ENCODE peak calls at places on chromosomes 13 and 19, in ten cellular contexts. E is cardiac muscle cell, C is nephron progenitor cell, V is WTC11, D is HL-60, A is psoas muscle, P is AG09309, T is fibroblast of mammary gland, I is left lung, U is NB4. O is an unnamed sample.

GRCh38 chr13:78393286-78393685 is 210.1 kb downstream of the POU4F1 start:
- DNase-seq in A (no peak), E (no peak), P (no peak), I (no peak), T (no peak), C (no peak), V (no peak), D (no peak), U (no peak), O (no peak)

GRCh38 chr13:51549050-51549449 is 35.2 kb upstream of the WDFY2 start:
- DNase-seq in A (no peak), P (no peak), I (no peak), T (no peak), D (peak), E (no peak), V (no peak), C (no peak), U (peak), O (no peak)

GRCh38 chr19:46442808-46443450 is 14.2 kb upstream of the PNMA8C start:
- DNase-seq in D (no peak), P (no peak), T (peak), E (no peak), V (no peak), C (no peak), U (no peak), I (no peak), A (no peak), O (no peak)

GRCh38 chr13:61664821-61665705 is 249.4 kb upstream of the PCDH20 start:
- DNase-seq in U (no peak), D (no peak), E (no peak), I (no peak), A (no peak), C (no peak), T (no peak), V (no peak), P (no peak), O (no peak)

GRCh38 chr13:101417043-101417406 is 717 bp upstream of the NALCN start:
- DNase-seq in D (no peak), P (no peak), V (no peak), T (peak), U (no peak), C (no peak), I (no peak), E (no peak), A (no peak), O (no peak)

GRCh38 chr19:23345838-23346237 is 49.4 kb downstream of the ZNF91 start:
- DNase-seq in A (no peak), D (no peak), V (peak), C (no peak), P (no peak), E (no peak), U (peak), T (no peak), I (no peak), O (no peak)

GRCh38 chr19:2045501-2046045 is 5.5 kb downstream of the MKNK2 start:
- DNase-seq in U (no peak), E (no peak), V (no peak), P (no peak), T (no peak), C (no peak), I (no peak), D (no peak), A (peak), O (no peak)

GRCh38 chr13:94318418-94318817 is 161.1 kb downstream of the DCT start:
- DNase-seq in D (no peak), I (no peak), T (peak), V (no peak), C (no peak), E (no peak), A (no peak), U (no peak), P (no peak), O (no peak)

DNA sequence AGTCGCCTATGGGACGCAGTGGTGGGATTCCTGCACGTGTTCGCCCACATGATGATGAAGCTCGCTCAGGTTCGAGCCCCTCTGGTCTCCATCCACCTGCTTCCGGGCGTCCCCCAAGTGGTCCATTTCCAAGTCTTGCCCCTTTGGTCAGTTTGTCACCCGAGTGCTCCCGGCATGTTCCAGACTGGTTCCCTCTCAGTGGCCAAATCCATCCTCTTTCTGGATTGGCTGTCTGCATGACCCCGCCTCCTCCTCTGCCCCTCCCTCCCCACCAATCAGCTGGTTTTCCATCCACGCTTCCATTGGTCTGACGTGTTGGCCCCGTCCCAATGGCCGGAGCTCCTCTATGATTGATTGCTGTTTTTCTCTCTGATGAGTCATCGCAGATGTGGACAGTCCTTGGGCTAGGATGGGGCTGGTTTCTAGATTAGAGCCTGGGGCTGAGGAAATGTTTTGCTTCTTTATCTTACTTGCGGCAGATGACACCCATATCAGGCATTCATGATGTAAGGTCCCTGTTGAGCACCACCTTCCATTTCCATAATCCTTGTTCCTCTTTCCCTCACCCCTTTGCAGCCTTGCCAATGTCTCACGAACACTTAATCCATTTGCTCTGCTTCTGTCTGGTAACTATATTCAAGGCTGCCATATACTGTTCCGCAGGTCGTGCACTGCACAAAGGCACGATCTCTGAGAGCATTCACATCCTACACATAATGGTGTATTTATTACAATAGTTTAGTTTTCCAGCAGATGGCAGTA is 73.8 kb downstream of the MAP4K1 start:
- DNase-seq in D (no peak), E (peak), U (peak), A (peak), I (peak), V (peak), C (no peak), T (peak), P (peak), O (peak)
- TF ChIP-seq CTCF in D (no peak), E (no peak), U (peak), A (peak), I (no peak), V (no peak), C (peak), T (no peak), P (peak), O (no peak)

DNA sequence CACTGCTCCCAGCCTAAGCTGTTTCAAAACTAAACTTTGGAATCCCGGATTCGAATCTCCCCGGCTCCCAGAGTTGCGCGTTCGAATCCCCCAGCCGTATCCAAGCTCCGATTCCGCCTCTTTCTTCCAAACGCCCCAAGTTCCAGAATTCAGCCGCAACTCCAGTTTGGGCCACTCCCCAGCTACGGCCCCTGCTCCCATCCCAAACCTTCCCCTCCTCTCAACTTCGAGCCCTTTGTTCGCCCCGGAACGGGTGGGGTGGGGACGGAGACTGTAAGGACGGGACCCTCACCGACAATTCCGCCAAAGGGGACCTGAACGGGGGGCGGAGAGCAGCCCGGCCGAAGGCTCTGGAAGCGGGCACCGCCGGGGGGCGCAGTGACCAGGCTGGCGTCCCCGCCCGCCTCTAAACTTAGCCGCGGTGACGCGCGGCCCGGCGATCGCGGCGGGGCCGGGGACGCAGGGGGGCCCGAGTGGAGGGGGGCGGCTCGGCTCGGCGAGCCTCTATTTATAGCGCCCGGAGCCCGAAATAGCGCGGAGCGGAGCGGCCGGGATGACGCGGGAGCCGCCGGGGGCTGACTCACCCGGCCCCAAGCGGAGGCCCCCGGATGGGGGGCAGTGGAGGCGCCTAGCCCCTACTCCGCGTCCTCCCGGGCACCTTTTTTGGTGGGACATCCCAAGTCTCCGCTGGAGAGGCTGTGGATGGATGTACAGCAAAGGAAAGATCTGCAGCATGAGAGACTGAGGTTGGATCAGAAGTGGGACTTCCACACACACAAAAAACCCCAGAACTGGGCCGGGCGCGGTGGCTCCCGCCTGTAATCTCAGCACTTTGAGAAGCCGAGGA is 4.9 kb upstream of the ERCC1 start:
- DNase-seq in U (peak), V (peak), T (peak), D (no peak), I (peak), A (peak), C (peak), P (no peak), E (peak), O (no peak)
- TF ChIP-seq CTCF in U (peak), V (peak), T (peak), D (peak), I (no peak), A (peak), C (peak), P (peak), E (peak), O (peak)

DNA sequence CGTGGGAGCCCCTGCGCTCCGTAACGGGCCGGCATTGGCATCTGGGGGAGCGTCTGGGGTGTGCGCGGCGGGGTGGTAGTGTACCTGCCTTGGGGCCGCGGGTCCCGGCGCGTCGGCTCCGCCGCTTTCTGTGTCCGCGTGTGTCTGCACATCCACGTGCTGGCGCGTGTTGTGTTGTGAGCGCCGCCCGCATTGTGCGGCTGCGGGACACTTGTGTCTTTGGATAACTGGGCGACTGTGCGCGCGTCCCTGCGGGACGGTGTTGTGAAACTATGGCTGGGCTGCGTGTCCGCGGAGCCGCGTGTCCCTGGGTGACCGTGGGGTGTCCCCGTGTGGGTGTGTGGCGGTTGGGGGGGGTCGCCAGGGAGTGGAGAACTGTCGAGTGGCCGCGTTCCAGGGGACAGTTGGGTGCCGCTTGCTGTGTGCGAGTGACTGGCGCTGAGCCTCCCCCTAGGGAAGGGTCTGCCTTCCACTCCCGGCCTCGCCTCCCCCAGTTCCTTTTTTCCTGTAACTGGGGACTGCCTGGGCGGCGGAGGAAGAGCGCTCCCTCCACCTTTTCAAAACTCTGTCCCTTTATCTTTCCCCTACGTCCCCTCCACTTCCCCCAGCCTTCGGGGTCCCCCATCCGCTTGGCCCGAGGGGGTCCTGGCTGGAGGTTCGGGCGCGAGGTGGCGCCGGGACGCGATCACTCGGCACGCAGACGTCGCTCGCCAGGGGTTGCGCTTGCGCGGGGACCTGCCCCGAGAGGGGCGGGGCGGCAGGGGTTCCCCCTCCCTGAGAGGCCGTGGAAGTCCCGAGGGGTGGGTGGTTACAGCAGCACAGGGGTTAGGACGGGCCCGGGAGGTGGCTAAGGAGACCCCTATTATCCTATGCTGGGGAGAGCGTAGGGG is 5.6 kb upstream of the NFIC start:
- DNase-seq in E (peak), T (peak), P (no peak), D (peak), A (peak), I (peak), C (peak), U (peak), V (no peak), O (no peak)
- TF ChIP-seq CTCF in E (peak), T (no peak), P (peak), D (no peak), A (peak), I (no peak), C (no peak), U (no peak), V (no peak), O (no peak)

GRCh38 chr19:51664997-51665396 is 18.4 kb upstream of the SIGLEC14 start:
- DNase-seq in T (peak), C (no peak), A (no peak), E (no peak), D (no peak), V (no peak), I (no peak), U (no peak), P (no peak), O (no peak)
- TF ChIP-seq CTCF in T (peak), C (no peak), A (no peak), E (peak), D (no peak), V (no peak), I (no peak), U (no peak), P (peak), O (peak)

GRCh38 chr13:102657630-102658029 is 37.2 kb downstream of the METTL21C start:
- DNase-seq in U (no peak), I (no peak), C (no peak), A (no peak), V (no peak), P (no peak), E (no peak), D (no peak), T (peak), O (no peak)
- TF ChIP-seq CTCF in U (no peak), I (no peak), C (peak), A (peak), V (no peak), P (peak), E (peak), D (no peak), T (peak), O (peak)

GRCh38 chr19:35870798-35871197 is 2.4 kb downstream of the APLP1 start:
- DNase-seq in C (no peak), E (no peak), T (no peak), I (peak), P (no peak), D (no peak), V (peak), A (no peak), U (no peak), O (no peak)
- TF ChIP-seq CTCF in C (no peak), E (no peak), T (no peak), I (no peak), P (no peak), D (no peak), V (no peak), A (no peak), U (no peak), O (no peak)

GRCh38 chr19:39341720-39342604 is at the start of gene SAMD4B:
- DNase-seq in A (peak), E (peak), P (peak), U (peak), V (peak), D (peak), C (peak), I (peak), T (peak), O (peak)
- TF ChIP-seq CTCF in A (peak), E (peak), P (peak), U (peak), V (peak), D (peak), C (peak), I (peak), T (peak), O (peak)

O was measured in BJ.